ENCODE peak calls at places on chromosomes 5 and 9, in six cellular contexts. I is left colon, A is choroid plexus epithelial cell, H is EL, T is aorta, N is A549. L is an unnamed sample.

GRCh38 chr9:11743356-11743755 is 949.8 kb upstream of the TYRP1 start:
- DNase-seq in I (no peak), A (no peak), H (no peak), T (no peak), N (no peak), L (no peak)

GRCh38 chr5:160649304-160649703 is 202.7 kb downstream of the ATP10B start:
- DNase-seq in I (no peak), A (no peak), H (peak), T (no peak), N (no peak), L (no peak)

GRCh38 chr9:136385015-136385414 is 11.5 kb upstream of the CARD9 start:
- DNase-seq in I (no peak), A (no peak), H (no peak), T (no peak), N (no peak), L (no peak)

GRCh38 chr9:108724122-108724521 is 131.7 kb downstream of the ACTL7B start:
- DNase-seq in I (no peak), A (no peak), H (no peak), T (no peak), N (no peak), L (no peak)

GRCh38 chr5:179427676-179428056 is 82.4 kb upstream of the ADAMTS2 start:
- DNase-seq in I (no peak), A (no peak), H (no peak), T (peak), N (no peak), L (no peak)

GRCh38 chr9:28563612-28564011 is 990.3 kb upstream of the C9orf72 start:
- DNase-seq in I (no peak), A (no peak), H (no peak), T (no peak), N (no peak), L (no peak)

GRCh38 chr5:95822038-95822407 is 503 bp downstream of the GLRX start:
- DNase-seq in I (peak), A (peak), H (peak), T (peak), N (peak), L (peak)

GRCh38 chr9:124764774-124765438 is 6.2 kb downstream of the NR6A1 start:
- DNase-seq in I (no peak), A (peak), H (peak), T (no peak), N (peak), L (peak)

GRCh38 chr5:36079200-36079761 is 12.6 kb upstream of the UGT3A2 start:
- DNase-seq in I (no peak), A (peak), H (peak), T (no peak), N (peak), L (peak)

GRCh38 chr9:127388037-127388855 is 8.7 kb upstream of the SLC2A8 start:
- DNase-seq in I (peak), A (peak), H (peak), T (peak), N (peak), L (peak)

GRCh38 chr9:123237220-123237619 is 31.2 kb downstream of the STRBP start:
- DNase-seq in I (no peak), A (no peak), H (no peak), T (no peak), N (no peak), L (no peak)

GRCh38 chr9:110691002-110691549 is 22.5 kb downstream of the MUSK start:
- DNase-seq in I (no peak), A (peak), H (peak), T (no peak), N (peak), L (peak)

GRCh38 chr9:115115924-115116323 is 2.0 kb downstream of the TNC start:
- DNase-seq in I (no peak), A (no peak), H (peak), T (no peak), N (no peak), L (no peak)

GRCh38 chr9:135474915-135475314 is 4.7 kb upstream of the PPP1R26 start:
- DNase-seq in I (no peak), A (no peak), H (no peak), T (no peak), N (peak), L (peak)

GRCh38 chr5:27124590-27124989 is 86.2 kb upstream of the CDH9 start:
- DNase-seq in I (no peak), A (peak), H (peak), T (no peak), N (peak), L (peak)

GRCh38 chr9:98504883-98505282 is 203.9 kb downstream of the GABBR2 start:
- DNase-seq in I (no peak), A (no peak), H (no peak), T (no peak), N (no peak), L (no peak)

GRCh38 chr9:89037325-89037724 is 46.1 kb downstream of the S1PR3 start:
- DNase-seq in I (no peak), A (no peak), H (no peak), T (no peak), N (no peak), L (peak)

GRCh38 chr5:154606246-154606645 is 128.2 kb upstream of the HAND1 start:
- DNase-seq in I (no peak), A (no peak), H (no peak), T (no peak), N (no peak), L (no peak)

GRCh38 chr5:3994635-3995034 is 399.0 kb downstream of the IRX1 start:
- DNase-seq in I (no peak), A (no peak), H (no peak), T (no peak), N (no peak), L (no peak)

GRCh38 chr5:139577689-139578347 is 16.7 kb downstream of the UBE2D2 start:
- DNase-seq in I (no peak), A (no peak), H (no peak), T (no peak), N (no peak), L (no peak)

GRCh38 chr9:124320062-124320973 is 62.6 kb downstream of the NEK6 start:
- DNase-seq in I (peak), A (peak), H (peak), T (peak), N (peak), L (peak)

GRCh38 chr5:127909078-127909477 is 174.5 kb upstream of the SLC12A2 start:
- DNase-seq in I (peak), A (peak), H (peak), T (no peak), N (peak), L (peak)

GRCh38 chr9:135262248-135262647 is 174.8 kb downstream of the OLFM1 start:
- DNase-seq in I (no peak), A (no peak), H (no peak), T (no peak), N (no peak), L (no peak)

GRCh38 chr9:37215456-37216229 is 95.3 kb downstream of the ZCCHC7 start:
- DNase-seq in I (no peak), A (peak), H (peak), T (no peak), N (no peak), L (peak)

GRCh38 chr9:33921967-33922895 is 105.3 kb downstream of the UBE2R2 start:
- DNase-seq in I (no peak), A (peak), H (no peak), T (peak), N (peak), L (no peak)

L was measured in fibroblast of villous mesenchyme.